ENCODE peak calls at places on chromosomes 12 and 14, in five cellular contexts. P, O, J, S and G are unnamed samples.

GRCh38 chr14:33796356-33796755 is 154.5 kb downstream of the EGLN3 start:
- DNase-seq in J (no peak), S (no peak), P (no peak), O (no peak), G (no peak)

GRCh38 chr14:36214476-36215216 is 38.1 kb upstream of the PTCSC3 start:
- DNase-seq in O (no peak), P (no peak), S (no peak), J (no peak), G (no peak)

GRCh38 chr12:20967756-20968155 is 157.3 kb downstream of the SLCO1B3 start:
- DNase-seq in P (no peak), J (no peak), O (no peak), S (no peak), G (no peak)

GRCh38 chr12:75996907-75997447 is 34.6 kb downstream of the PHLDA1 start:
- DNase-seq in O (no peak), P (no peak), J (peak; percentile 50), S (no peak), G (no peak)

GRCh38 chr14:95431199-95432145 is 85.0 kb downstream of the SYNE3 start:
- DNase-seq in J (peak; percentile 27), S (no peak), O (peak; percentile 39), P (peak; percentile 44), G (peak; percentile 43)

GRCh38 chr14:26738571-26738970 is 140.7 kb upstream of the NOVA1 start:
- DNase-seq in S (no peak), P (no peak), O (no peak), J (peak; percentile 22), G (no peak)

GRCh38 chr12:56102683-56103065 is 1.7 kb upstream of the PA2G4 start:
- DNase-seq in O (no peak), J (no peak), P (no peak), S (no peak), G (no peak)

GRCh38 chr12:99605-100004 is 33.0 kb downstream of the IQSEC3 start:
- DNase-seq in S (no peak), P (no peak), O (no peak), J (no peak), G (no peak)

GRCh38 chr14:77040309-77040994 is 11.9 kb upstream of the IRF2BPL start:
- DNase-seq in P (peak; percentile 76), J (peak; percentile 99), O (peak; percentile 99), S (peak; percentile 99), G (peak; percentile 96)

GRCh38 chr12:58938440-58938839 is 18.1 kb upstream of the LRIG3 start:
- DNase-seq in J (no peak), S (no peak), P (no peak), O (no peak), G (no peak)

GRCh38 chr12:122226366-122227222 is 742 bp upstream of the DIABLO start:
- DNase-seq in P (no peak), S (no peak), O (no peak), J (no peak), G (no peak)

GRCh38 chr14:72852194-72852593 is 41.7 kb downstream of the DPF3 start:
- DNase-seq in S (no peak), O (no peak), J (no peak), P (no peak), G (no peak)

GRCh38 chr14:98167253-98167652 is 1104.7 kb downstream of the BCL11B start:
- DNase-seq in P (no peak), O (no peak), S (no peak), J (no peak), G (no peak)

GRCh38 chr12:127383281-127383680 is 883.7 kb upstream of the TMEM132C start:
- DNase-seq in O (peak; percentile 7), P (no peak), J (no peak), S (no peak), G (no peak)

GRCh38 chr12:109709401-109710278 is 4.0 kb upstream of the FAM222A start:
- DNase-seq in O (no peak), S (no peak), J (no peak), P (no peak), G (no peak)

GRCh38 chr14:31261859-31262739 is 54.5 kb upstream of the HECTD1 start:
- DNase-seq in P (no peak), J (no peak), O (peak; percentile 43), S (peak; percentile 37), G (peak; percentile 78)

GRCh38 chr14:68998062-68998461 is 19.0 kb upstream of the ACTN1 start:
- DNase-seq in P (no peak), O (no peak), J (no peak), S (no peak), G (no peak)

GRCh38 chr12:106673151-106673550 is 90.3 kb downstream of the RFX4 start:
- DNase-seq in S (no peak), J (no peak), O (no peak), P (no peak), G (peak; percentile 28)

GRCh38 chr12:53807322-53807721 is 55.5 kb upstream of the CISTR start:
- DNase-seq in J (no peak), O (no peak), P (no peak), S (no peak), G (no peak)

GRCh38 chr12:116177017-116177416 is 100.5 kb downstream of the MED13L start:
- DNase-seq in O (no peak), P (peak; percentile 36), S (no peak), J (no peak), G (no peak)

GRCh38 chr12:119486599-119487154 is 106.9 kb upstream of the TMEM233 start:
- DNase-seq in J (no peak), P (no peak), S (no peak), O (no peak), G (no peak)

GRCh38 chr12:10716704-10717315 is 6.3 kb downstream of the YBX3 start:
- DNase-seq in O (peak; percentile 69), S (no peak), P (no peak), J (peak; percentile 95), G (peak; percentile 6)

GRCh38 chr12:70393787-70394519 is 27.9 kb downstream of the KCNMB4 start:
- DNase-seq in O (no peak), J (no peak), P (no peak), S (no peak), G (no peak)

DNA sequence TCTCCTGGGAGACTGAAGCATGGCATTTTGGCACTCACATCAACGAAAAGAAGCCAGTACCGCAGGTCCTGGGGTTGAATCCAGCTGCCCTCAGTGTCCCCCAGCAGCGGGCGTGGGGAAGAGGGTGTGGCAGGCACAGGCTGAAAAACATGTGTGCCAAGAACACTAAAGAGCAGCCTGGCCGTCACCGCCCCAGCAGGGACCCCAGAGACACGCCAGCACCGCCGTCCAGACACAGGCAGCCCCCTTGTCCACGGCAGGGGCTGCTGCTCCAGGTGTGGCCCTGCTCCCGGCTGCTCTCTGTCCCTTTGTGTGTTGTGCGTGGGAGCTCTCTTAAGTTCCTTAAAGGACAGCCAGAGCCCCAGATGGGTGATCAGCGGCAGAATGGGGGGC is 608 bp downstream of the PHETA1 start:
- DNase-seq in O (no peak), S (no peak), P (peak; percentile 45), J (peak; percentile 18), G (no peak)
- TF ChIP-seq POLR2A in O (no peak), S (no peak), P (no peak), J (no peak), G (no peak)

DNA sequence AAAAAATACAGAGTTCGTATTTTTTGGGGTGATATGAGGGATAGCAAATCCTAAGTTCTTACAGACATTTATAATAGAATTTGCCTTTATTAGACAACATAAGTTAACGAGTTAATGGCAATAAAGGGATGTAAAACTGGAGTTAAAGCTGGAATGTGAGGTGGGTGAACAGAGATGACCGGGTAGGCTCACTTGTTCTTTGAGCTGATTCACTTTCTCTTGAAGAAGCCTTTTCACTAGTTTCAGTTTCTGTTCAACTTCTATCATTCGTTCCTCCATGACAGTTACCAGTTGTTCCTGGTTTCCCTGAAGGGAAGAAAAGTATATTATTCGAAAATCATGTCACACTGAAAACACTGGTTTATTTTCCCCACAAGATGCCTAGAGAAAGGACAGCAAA is 57.7 kb upstream of the SAV1 start:
- DNase-seq in O (no peak), J (no peak), S (no peak), P (no peak), G (no peak)
- TF ChIP-seq MYC in O (no peak), J (no peak), S (no peak), P (no peak), G (no peak)

GRCh38 chr14:94123296-94123695 is 6.1 kb downstream of the IFI27L2 start:
- DNase-seq in J (no peak), P (no peak), O (no peak), S (no peak), G (no peak)

GRCh38 chr14:94120667-94121335 is 8.6 kb downstream of the IFI27L2 start:
- DNase-seq in S (no peak), O (no peak), P (no peak), J (peak; percentile 23), G (no peak)

GRCh38 chr14:94122438-94122837 is 7.0 kb downstream of the IFI27L2 start:
- DNase-seq in J (no peak), S (no peak), O (no peak), P (no peak), G (no peak)

GRCh38 chr14:94123868-94124267 is 5.5 kb downstream of the IFI27L2 start:
- DNase-seq in P (no peak), S (no peak), J (no peak), O (no peak), G (no peak)

GRCh38 chr14:94121485-94121884 is 7.9 kb downstream of the IFI27L2 start:
- DNase-seq in S (no peak), J (no peak), O (no peak), P (no peak), G (no peak)
- H3K4me3 ChIP-seq in S (no peak overlapping the region), J (no peak overlapping the region), O (no peak overlapping the region), P (no peak overlapping the region), G (no peak overlapping the region)

GRCh38 chr12:107685360-107686248 is at the start of gene PWP1:
- DNase-seq in P (peak; percentile 97), O (peak; percentile 97), S (peak; percentile 84), J (peak; percentile 97), G (peak; percentile 99)
- TF ChIP-seq POLR2A in P (peak; percentile 89), O (peak; percentile 92), S (peak; percentile 99), J (peak; percentile 74), G (peak; percentile 95)

DNA sequence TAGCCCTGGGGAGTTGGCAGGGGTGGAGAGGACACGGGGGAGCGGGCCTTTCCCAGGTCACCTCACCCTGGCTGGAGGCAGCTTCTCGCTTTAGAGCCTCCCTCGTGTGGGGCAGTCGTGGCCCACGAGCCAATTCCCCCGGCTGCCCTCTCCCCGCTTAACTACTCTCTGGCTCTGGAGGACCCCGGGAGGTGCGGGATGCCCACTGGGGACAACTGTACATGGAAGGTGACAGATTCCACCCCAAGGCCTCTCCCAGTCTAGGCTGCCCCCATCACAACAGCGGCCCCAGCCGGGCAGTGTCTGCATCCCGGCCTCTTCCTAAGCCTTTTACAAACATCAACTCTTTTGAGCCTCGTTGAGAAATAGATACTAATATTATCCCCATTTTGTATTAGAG is 78.1 kb downstream of the KIF26A start:
- DNase-seq in J (no peak), O (no peak), S (no peak), P (no peak), G (no peak)
- TF ChIP-seq MYC in J (no peak), O (no peak), S (no peak), P (no peak), G (no peak)

GRCh38 chr12:1470051-1470450 is 124.3 kb downstream of the FBXL14 start:
- DNase-seq in J (peak; percentile 9), S (no peak), P (no peak), O (no peak), G (no peak)
- H3K4me3 ChIP-seq in J (no peak overlapping the region), S (no peak overlapping the region), P (no peak overlapping the region), O (no peak overlapping the region), G (no peak overlapping the region)